ENCODE peak calls at places on chromosomes 16 and 17, in six cellular contexts. Q, W, J, N, D and A are unnamed samples.

GRCh38 chr16:58049697-58050185 is 24.2 kb downstream of the MMP15 start:
- DNase-seq in Q (no peak), W (no peak), J (no peak), N (no peak), D (no peak), A (no peak)

GRCh38 chr16:57886427-57886826 is 84.1 kb upstream of the KIFC3 start:
- DNase-seq in Q (no peak), W (no peak), J (no peak), N (no peak), D (no peak), A (no peak)

GRCh38 chr17:3771140-3771539 is 29.8 kb downstream of the ITGAE start:
- DNase-seq in Q (peak; percentile 27), W (no peak), J (no peak), N (no peak), D (no peak), A (no peak)

GRCh38 chr17:43860077-43860725 is 13.2 kb downstream of the CD300LG start:
- DNase-seq in Q (no peak), W (no peak), J (no peak), N (peak; percentile 41), D (no peak), A (no peak)

GRCh38 chr16:17380613-17381012 is 90.1 kb downstream of the XYLT1 start:
- DNase-seq in Q (peak; percentile 78), W (no peak), J (no peak), N (no peak), D (no peak), A (no peak)

GRCh38 chr16:23182675-23183485 is at the start of gene SCNN1G:
- DNase-seq in Q (peak; percentile 5), W (no peak), J (no peak), N (no peak), D (no peak), A (no peak)

GRCh38 chr17:42361781-42362186 is 26.5 kb downstream of the STAT3 start:
- DNase-seq in Q (no peak), W (peak; percentile 62), J (no peak), N (no peak), D (no peak), A (no peak)

GRCh38 chr16:46648656-46649055 is 27.5 kb upstream of the SHCBP1 start:
- DNase-seq in Q (no peak), W (no peak), J (no peak), N (no peak), D (no peak), A (no peak)

GRCh38 chr16:69762843-69763556 is 868 bp downstream of the WWP2 start:
- DNase-seq in Q (peak; percentile 47), W (no peak), J (no peak), N (no peak), D (peak; percentile 45), A (no peak)

GRCh38 chr17:71057448-71057847 is 888.1 kb downstream of the KCNJ2 start:
- DNase-seq in Q (no peak), W (no peak), J (no peak), N (no peak), D (no peak), A (no peak)

GRCh38 chr16:3696425-3697218 is 20.7 kb downstream of the TRAP1 start:
- DNase-seq in Q (peak; percentile 84), W (no peak), J (peak; percentile 67), N (peak; percentile 21), D (no peak), A (peak; percentile 64)

GRCh38 chr16:85153656-85154091 is 41.4 kb upstream of the CIBAR2 start:
- DNase-seq in Q (no peak), W (no peak), J (no peak), N (no peak), D (no peak), A (no peak)

GRCh38 chr16:82643136-82643535 is 16.4 kb downstream of the CDH13 start:
- DNase-seq in Q (no peak), W (no peak), J (no peak), N (no peak), D (no peak), A (no peak)

GRCh38 chr17:40087049-40087794 is 13.2 kb downstream of the NR1D1 start:
- DNase-seq in Q (no peak), W (no peak), J (no peak), N (no peak), D (no peak), A (no peak)

GRCh38 chr16:3021449-3022207 is 1.5 kb downstream of the TNFRSF12A start:
- DNase-seq in Q (peak; percentile 96), W (peak; percentile 74), J (peak; percentile 84), N (peak; percentile 96), D (peak; percentile 79), A (peak; percentile 95)

GRCh38 chr17:62750502-62751349 is 57.4 kb downstream of the MARCHF10 start:
- DNase-seq in Q (peak; percentile 38), W (no peak), J (no peak), N (no peak), D (no peak), A (peak; percentile 48)

GRCh38 chr16:55252577-55252976 is 71.4 kb upstream of the IRX6 start:
- DNase-seq in Q (no peak), W (no peak), J (no peak), N (no peak), D (no peak), A (no peak)

GRCh38 chr17:6610011-6610410 is 30.5 kb downstream of the KIAA0753 start:
- DNase-seq in Q (peak; percentile 61), W (no peak), J (no peak), N (no peak), D (no peak), A (no peak)

GRCh38 chr17:4572131-4572530 is 11.8 kb upstream of the GGT6 start:
- DNase-seq in Q (no peak), W (no peak), J (no peak), N (no peak), D (no peak), A (no peak)

GRCh38 chr17:55577011-55577586 is 65.8 kb upstream of the SMIM36 start:
- DNase-seq in Q (peak; percentile 84), W (no peak), J (no peak), N (peak; percentile 75), D (peak; percentile 30), A (no peak)

GRCh38 chr16:8571061-8571596 is 19.2 kb downstream of the TMEM114 start:
- DNase-seq in Q (peak; percentile 75), W (peak; percentile 93), J (no peak), N (no peak), D (no peak), A (peak; percentile 48)

GRCh38 chr16:13864689-13865088 is 55.3 kb upstream of the ERCC4 start:
- DNase-seq in Q (no peak), W (no peak), J (no peak), N (no peak), D (no peak), A (no peak)

GRCh38 chr17:70205386-70205785 is 36.1 kb downstream of the KCNJ2 start:
- DNase-seq in Q (no peak), W (no peak), J (no peak), N (no peak), D (no peak), A (peak; percentile 51)

GRCh38 chr17:57913576-57914273 is 41.5 kb downstream of the CUEDC1 start:
- DNase-seq in Q (no peak), W (no peak), J (no peak), N (no peak), D (no peak), A (no peak)

GRCh38 chr17:8728251-8728925 is 16.2 kb downstream of the CCDC42 start:
- DNase-seq in Q (no peak), W (no peak), J (no peak), N (no peak), D (no peak), A (no peak)

GRCh38 chr16:80122155-80122554 is 418.6 kb upstream of the DYNLRB2 start:
- DNase-seq in Q (peak; percentile 67), W (no peak), J (no peak), N (no peak), D (no peak), A (no peak)

GRCh38 chr16:88921603-88921995 is 55.1 kb upstream of the PABPN1L start:
- DNase-seq in Q (no peak), W (no peak), J (no peak), N (no peak), D (no peak), A (no peak)

GRCh38 chr16:56797861-56798260 is 67.1 kb upstream of the SLC12A3 start:
- DNase-seq in Q (no peak), W (no peak), J (no peak), N (no peak), D (no peak), A (no peak)

GRCh38 chr16:56793504-56793903 is 63.6 kb downstream of the NUP93 start:
- DNase-seq in Q (no peak), W (no peak), J (no peak), N (no peak), D (no peak), A (no peak)

GRCh38 chr16:56798955-56799354 is 66.1 kb upstream of the SLC12A3 start:
- DNase-seq in Q (no peak), W (no peak), J (no peak), N (no peak), D (no peak), A (no peak)

GRCh38 chr16:56792960-56793359 is 63.0 kb downstream of the NUP93 start:
- DNase-seq in Q (no peak), W (peak; percentile 93), J (no peak), N (no peak), D (no peak), A (no peak)

GRCh38 chr16:56795011-56795410 is 65.1 kb downstream of the NUP93 start:
- DNase-seq in Q (peak; percentile 41), W (no peak), J (no peak), N (no peak), D (no peak), A (no peak)
- H3K27me3 ChIP-seq in Q (no peaks in the 10 kb centered on the region), W (no peaks in the 10 kb centered on the region), J (no peaks in the 10 kb centered on the region), N (no peaks in the 10 kb centered on the region), D (no peaks in the 10 kb centered on the region), A (no peaks in the 10 kb centered on the region)

GRCh38 chr17:34398990-34399389 is 36.0 kb upstream of the CCL1 start:
- DNase-seq in Q (no peak), W (no peak), J (no peak), N (no peak), D (no peak), A (no peak)
- H3K27me3 ChIP-seq in Q (peaks cover 3% of the 10 kb centered on the region), W (no peaks in the 10 kb centered on the region), J (no peaks in the 10 kb centered on the region), N (no peaks in the 10 kb centered on the region), D (no peaks in the 10 kb centered on the region), A (peaks cover 9% of the 10 kb centered on the region)

DNA sequence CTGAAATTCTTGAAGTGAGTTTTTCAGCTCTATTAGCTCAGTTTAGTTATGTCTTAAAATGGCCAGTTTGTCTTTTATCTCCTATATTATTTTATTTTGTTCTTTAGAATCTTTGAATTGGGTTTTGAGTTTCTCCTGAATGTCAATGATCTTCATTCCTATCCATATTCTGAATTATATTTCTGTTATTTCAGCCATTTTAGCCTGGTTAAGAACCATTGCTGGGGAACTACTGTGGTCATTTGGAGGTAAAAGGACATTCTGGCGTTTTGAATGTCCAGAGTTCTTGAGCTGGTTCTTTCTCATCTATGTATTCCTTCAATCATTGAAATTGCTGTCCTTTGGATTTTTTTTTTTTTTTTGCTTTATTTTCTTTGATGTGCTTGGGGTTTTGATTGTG is 203.9 kb upstream of the HS3ST4 start:
- DNase-seq in Q (no peak), W (no peak), J (no peak), N (no peak), D (no peak), A (no peak)
- H3K27me3 ChIP-seq in Q (no peaks in the 10 kb centered on the region), W (no peaks in the 10 kb centered on the region), J (no peaks in the 10 kb centered on the region), N (no peaks in the 10 kb centered on the region), D (no peaks in the 10 kb centered on the region), A (no peaks in the 10 kb centered on the region)

DNA sequence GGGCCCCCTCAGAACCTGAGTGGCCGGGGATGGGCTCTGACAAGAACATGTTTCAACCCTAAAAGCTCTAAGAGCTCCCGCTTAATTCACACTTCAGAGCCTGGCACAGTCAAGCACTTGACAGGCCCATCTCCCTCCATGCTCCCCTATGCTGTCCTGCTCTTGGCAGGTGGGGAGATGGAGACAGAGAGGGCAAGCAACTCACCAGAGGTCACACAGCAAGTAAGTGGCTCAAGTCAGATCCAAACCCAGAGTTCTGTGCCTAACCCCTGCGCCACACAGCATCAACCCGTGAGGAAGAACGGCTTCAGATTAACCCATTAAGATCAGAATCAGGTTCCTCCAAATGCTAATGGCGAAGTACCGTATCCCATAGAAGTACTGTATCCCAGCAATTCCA is 36.4 kb downstream of the NECAB2 start:
- DNase-seq in Q (no peak), W (no peak), J (no peak), N (no peak), D (no peak), A (no peak)
- H3K27me3 ChIP-seq in Q (peaks cover 18% of the 10 kb centered on the region), W (peaks cover 3% of the 10 kb centered on the region), J (peaks cover 23% of the 10 kb centered on the region), N (no peaks in the 10 kb centered on the region), D (no peaks in the 10 kb centered on the region), A (peaks cover 31% of the 10 kb centered on the region)